ENCODE peak calls at places on chromosomes 1 and 21, in eight cellular contexts. E is left ventricle myocardium inferior; A is AG04449; T is WERI-Rb-1; W is CD4-positive, alpha-beta T cell; G is heart right ventricle; N is mammary epithelial cell; Q is heart left ventricle. D is an unnamed sample.
A peak's percentile ranks its signal among the peaks of the same experiment; 100 is the strongest.

GRCh38 chr1:87180682-87181081 is 148.0 kb upstream of the LMO4 start:
- DNase-seq in N (no peak), A (no peak), W (no peak), E (peak; percentile 25), T (no peak), Q (peak; percentile 32), G (peak; percentile 19), D (no peak)

GRCh38 chr1:23370744-23371710 is 1.4 kb upstream of the ZNF436 start:
- DNase-seq in W (no peak), G (no peak), Q (peak; percentile 47), A (no peak), T (peak; percentile 83), E (no peak), N (no peak), D (peak; percentile 55)

GRCh38 chr1:59110287-59110686 is 186.6 kb upstream of the FGGY start:
- DNase-seq in T (no peak), N (no peak), Q (no peak), G (no peak), A (no peak), E (no peak), W (no peak), D (no peak)

GRCh38 chr1:27684176-27684575 is 12.2 kb upstream of the IFI6 start:
- DNase-seq in T (no peak), G (no peak), A (no peak), W (no peak), Q (no peak), E (no peak), N (no peak), D (no peak)

GRCh38 chr1:158752155-158752712 is 2.3 kb upstream of the OR6K6 start:
- DNase-seq in T (no peak), W (no peak), N (no peak), E (no peak), A (no peak), Q (no peak), G (no peak), D (no peak)

GRCh38 chr1:221172836-221173235 is 293.6 kb downstream of the HLX start:
- DNase-seq in E (no peak), Q (no peak), A (no peak), G (no peak), N (no peak), W (no peak), T (no peak), D (no peak)

GRCh38 chr1:63326473-63327380 is 4.4 kb downstream of the FOXD3 start:
- DNase-seq in Q (no peak), T (no peak), N (no peak), A (no peak), W (no peak), G (no peak), E (no peak), D (peak; percentile 53)

GRCh38 chr1:172477741-172478140 is 33.9 kb upstream of the PIGC start:
- DNase-seq in Q (no peak), N (no peak), W (no peak), E (no peak), T (no peak), G (no peak), A (no peak), D (no peak)

GRCh38 chr1:212138441-212138840 is 102.9 kb downstream of the DTL start:
- DNase-seq in A (no peak), W (no peak), N (no peak), G (no peak), T (no peak), Q (no peak), E (no peak), D (no peak)

GRCh38 chr21:36487641-36488307 is 7.9 kb upstream of the CLDN14 start:
- DNase-seq in W (no peak), A (no peak), G (no peak), N (peak; percentile 87), Q (no peak), T (no peak), E (no peak), D (no peak)

GRCh38 chr1:54361342-54361741 is 44.9 kb downstream of the SSBP3 start:
- DNase-seq in N (no peak), Q (peak; percentile 29), W (no peak), A (no peak), T (peak; percentile 52), G (no peak), E (no peak), D (no peak)

GRCh38 chr1:11701981-11702803 is 10.7 kb downstream of the DRAXIN start:
- DNase-seq in E (no peak), T (no peak), W (no peak), G (no peak), A (no peak), Q (no peak), N (no peak), D (no peak)

GRCh38 chr1:24745711-24746582 is 700 bp downstream of the CLIC4 start:
- DNase-seq in G (peak; percentile 38), T (no peak), A (no peak), W (no peak), E (peak; percentile 32), N (peak; percentile 80), Q (peak; percentile 63), D (no peak)

GRCh38 chr1:69401894-69402293 is 165.8 kb upstream of the LRRC7 start:
- DNase-seq in N (peak; percentile 9), E (no peak), Q (no peak), G (no peak), T (no peak), A (no peak), W (no peak), D (no peak)

DNA sequence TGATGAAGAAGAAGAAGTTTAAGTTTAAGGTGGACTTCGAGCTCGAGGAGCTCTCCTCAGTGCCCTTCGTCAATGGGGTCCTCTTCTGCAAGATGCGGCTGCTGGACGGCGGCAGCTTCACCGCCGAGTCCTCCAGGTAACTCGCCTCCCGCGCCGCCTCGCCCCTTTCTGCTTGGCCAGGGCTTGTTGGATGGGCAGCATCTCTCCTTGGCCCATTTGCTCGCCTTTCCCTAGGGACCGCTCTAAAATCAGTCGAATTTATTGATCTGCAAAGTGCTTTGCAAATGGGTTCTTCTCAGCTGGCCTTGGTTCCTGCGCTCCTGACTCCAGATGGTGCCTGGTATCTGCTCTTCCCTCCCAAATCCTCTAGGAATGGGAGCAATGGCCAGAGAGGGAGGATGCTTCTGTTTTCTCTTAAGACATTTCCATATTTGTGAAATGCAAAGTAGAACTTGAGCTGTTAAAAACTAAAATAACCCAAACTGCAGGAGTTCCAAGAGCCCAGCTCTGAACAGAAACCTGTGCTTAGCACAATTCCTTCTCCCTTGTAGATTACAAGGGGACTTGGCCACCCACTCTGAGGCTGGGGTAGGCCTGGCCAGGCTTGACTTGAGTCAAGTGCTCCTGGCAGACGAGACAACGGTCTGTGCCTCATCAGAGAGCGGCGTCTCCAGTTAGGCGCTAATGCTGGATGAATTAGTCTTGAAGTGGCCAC is 687 bp downstream of the EEIG2 start:
- DNase-seq in G (peak; percentile 45), T (peak; percentile 77), N (peak; percentile 60), W (peak; percentile 29), A (no peak), E (peak; percentile 29), Q (peak; percentile 69), D (peak; percentile 47)
- TF ChIP-seq CTCF in G (peak; percentile 20), T (no peak), N (peak; percentile 29), W (no peak), A (no peak), E (peak; percentile 17), Q (no peak), D (no peak)

DNA sequence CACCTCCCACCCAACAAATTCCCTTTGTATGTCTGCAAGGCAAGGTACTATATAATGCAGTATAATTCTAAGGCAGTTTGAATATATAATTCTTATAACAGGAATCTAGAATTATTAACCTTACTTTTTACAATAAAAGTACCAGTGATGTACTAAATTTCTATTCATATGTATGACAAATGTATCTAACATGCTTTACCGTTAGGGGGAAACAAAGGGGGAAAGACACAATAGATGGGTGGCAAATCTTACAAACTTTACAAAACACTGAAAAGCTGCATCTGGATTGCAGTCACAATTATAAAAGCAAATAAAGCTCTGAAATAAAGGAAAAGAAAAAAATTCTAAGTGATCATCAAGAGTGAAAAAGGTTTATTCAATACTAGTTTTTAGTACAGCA is 2.3 kb downstream of the PIK3R3 start:
- DNase-seq in A (no peak), Q (no peak), E (no peak), G (no peak), N (no peak), W (no peak), T (no peak), D (no peak)
- TF ChIP-seq CTCF in A (no peak), Q (no peak), E (no peak), G (no peak), N (no peak), W (no peak), T (no peak), D (no peak)

GRCh38 chr1:204274441-204274840 is 60.7 kb upstream of the GOLT1A start:
- DNase-seq in W (no peak), Q (no peak), A (no peak), E (no peak), G (no peak), T (no peak), N (no peak), D (no peak)

GRCh38 chr1:204267191-204267601 is 53.4 kb upstream of the GOLT1A start:
- DNase-seq in W (no peak), Q (no peak), T (no peak), N (no peak), E (no peak), G (no peak), A (no peak), D (no peak)

GRCh38 chr1:204275695-204276596 is 62.2 kb upstream of the GOLT1A start:
- DNase-seq in W (no peak), T (no peak), E (no peak), G (no peak), A (no peak), N (no peak), Q (no peak), D (no peak)

GRCh38 chr1:204268101-204268500 is 54.3 kb upstream of the GOLT1A start:
- DNase-seq in E (no peak), N (no peak), W (no peak), Q (no peak), G (no peak), A (no peak), T (no peak), D (no peak)

DNA sequence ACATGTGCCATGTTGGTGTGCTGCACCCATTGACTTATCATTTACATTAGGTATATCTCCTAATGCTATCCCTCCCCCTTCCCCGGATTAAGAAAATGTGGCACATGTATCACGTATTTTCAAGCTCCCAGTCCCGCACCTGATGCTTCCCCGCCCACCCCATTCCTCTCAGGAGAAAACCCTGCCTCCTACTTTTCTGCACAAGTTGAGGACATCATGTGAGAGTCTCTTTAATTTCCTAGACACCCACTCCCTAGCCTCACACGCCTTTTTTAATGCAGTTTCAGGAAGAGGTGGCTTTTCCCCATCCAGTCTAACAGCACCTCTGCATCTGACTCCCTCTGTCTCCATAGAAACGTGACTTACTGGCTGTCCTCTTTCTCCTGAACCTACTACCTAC is 58.2 kb upstream of the GOLT1A start:
- DNase-seq in G (no peak), W (no peak), T (no peak), N (no peak), E (no peak), Q (no peak), A (no peak), D (no peak)
- TF ChIP-seq CTCF in G (no peak), W (no peak), T (no peak), N (no peak), E (no peak), Q (no peak), A (no peak), D (no peak)

DNA sequence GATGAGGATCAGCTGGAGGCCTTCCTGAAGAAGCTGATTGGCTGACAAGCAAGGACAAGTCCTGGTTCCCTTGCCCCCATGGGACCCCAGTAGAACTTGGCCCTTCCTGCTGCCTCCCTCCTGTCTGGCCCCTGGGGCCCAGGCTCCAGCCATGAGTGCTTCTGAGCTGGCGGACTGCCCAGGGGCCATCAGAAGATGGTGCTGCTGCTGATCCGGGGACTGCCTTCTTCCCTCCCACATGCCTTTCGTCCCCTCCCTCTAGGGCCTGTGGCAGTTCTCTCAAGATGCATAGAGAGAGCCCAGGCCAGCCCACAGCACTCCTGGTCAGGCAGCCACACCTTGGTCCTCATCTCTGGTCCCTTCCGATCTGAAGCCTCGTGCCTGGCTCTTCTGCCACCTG is 57.9 kb upstream of the PRKACB start:
- DNase-seq in N (no peak), T (no peak), E (no peak), A (no peak), Q (peak; percentile 26), G (no peak), W (no peak), D (no peak)
- TF ChIP-seq CTCF in N (no peak), T (no peak), E (no peak), A (no peak), Q (no peak), G (no peak), W (no peak), D (no peak)